ENCODE peak calls at places on chromosome 1, in four cellular contexts. Y is lower lobe of right lung, G is endothelial cell, H is EL. E is an unnamed sample.

GRCh38 chr1:19435851-19436465 is 49.4 kb downstream of the CAPZB start:
- DNase-seq in Y (no peak), G (no peak), H (peak), E (no peak)

GRCh38 chr1:29706936-29707335 is 470.6 kb downstream of the PTPRU start:
- DNase-seq in Y (no peak), G (peak), H (peak), E (peak)

GRCh38 chr1:62528015-62528414 is 69.3 kb upstream of the ANGPTL3 start:
- DNase-seq in Y (no peak), G (no peak), H (no peak), E (no peak)

GRCh38 chr1:9231648-9232332 is 2.8 kb upstream of the H6PD start:
- DNase-seq in Y (no peak), G (no peak), H (peak), E (no peak)

GRCh38 chr1:230958370-230958769 is 20.3 kb downstream of the TTC13 start:
- DNase-seq in Y (no peak), G (no peak), H (no peak), E (no peak)

GRCh38 chr1:19445417-19446342 is 39.7 kb downstream of the CAPZB start:
- DNase-seq in Y (peak), G (peak), H (peak), E (peak)

GRCh38 chr1:26784023-26784871 is 3.5 kb upstream of the PIGV start:
- DNase-seq in Y (peak), G (no peak), H (peak), E (peak)

GRCh38 chr1:39539252-39539790 is 37.3 kb downstream of the PABPC4 start:
- DNase-seq in Y (peak), G (peak), H (peak), E (peak)

GRCh38 chr1:80021891-80022290 is 1015.4 kb upstream of the ADGRL4 start:
- DNase-seq in Y (no peak), G (no peak), H (no peak), E (no peak)

GRCh38 chr1:228310162-228310792 is 96.4 kb downstream of the TRIM11 start:
- DNase-seq in Y (no peak), G (no peak), H (no peak), E (no peak)

GRCh38 chr1:53541761-53542550 is 82.8 kb downstream of the DMRTB1 start:
- DNase-seq in Y (peak), G (peak), H (peak), E (no peak)

GRCh38 chr1:235113183-235113917 is 15.3 kb downstream of the TOMM20 start:
- DNase-seq in Y (no peak), G (no peak), H (no peak), E (no peak)

GRCh38 chr1:55286851-55287602 is 71.9 kb upstream of the USP24 start:
- DNase-seq in Y (no peak), G (no peak), H (peak), E (no peak)

GRCh38 chr1:216390956-216391355 is 32.3 kb downstream of the USH2A start:
- DNase-seq in Y (no peak), G (no peak), H (no peak), E (no peak)

GRCh38 chr1:171610385-171610784 is 11.7 kb upstream of the MYOCOS start:
- DNase-seq in Y (no peak), G (no peak), H (no peak), E (no peak)

GRCh38 chr1:27868932-27869718 is 3.2 kb upstream of the THEMIS2 start:
- DNase-seq in Y (no peak), G (no peak), H (no peak), E (no peak)

GRCh38 chr1:93616996-93617669 is 64.5 kb downstream of the BCAR3 start:
- DNase-seq in Y (peak), G (no peak), H (no peak), E (no peak)

GRCh38 chr1:175514309-175515001 is 228.9 kb downstream of the TNR start:
- DNase-seq in Y (no peak), G (peak), H (no peak), E (no peak)

GRCh38 chr1:184465489-184466146 is 78.8 kb downstream of the C1orf21 start:
- DNase-seq in Y (no peak), G (no peak), H (peak), E (no peak)

GRCh38 chr1:187013582-187014200 is 184.9 kb downstream of the PLA2G4A start:
- DNase-seq in Y (no peak), G (no peak), H (peak), E (no peak)

GRCh38 chr1:27527223-27527856 is 37.4 kb upstream of the WASF2 start:
- DNase-seq in Y (peak), G (peak), H (no peak), E (no peak)

GRCh38 chr1:21241761-21242581 is 48.3 kb downstream of the ECE1 start:
- DNase-seq in Y (no peak), G (no peak), H (no peak), E (no peak)

GRCh38 chr1:52127181-52128175 is 14.4 kb upstream of the ZFYVE9 start:
- DNase-seq in Y (no peak), G (peak), H (peak), E (peak)

GRCh38 chr1:187862506-187862905 is 1033.8 kb downstream of the PLA2G4A start:
- DNase-seq in Y (no peak), G (no peak), H (no peak), E (peak)

GRCh38 chr1:34870395-34870794 is 10.8 kb upstream of the SMIM12 start:
- DNase-seq in Y (no peak), G (no peak), H (no peak), E (no peak)

GRCh38 chr1:173798078-173798477 is 26.4 kb upstream of the DARS2 start:
- DNase-seq in Y (no peak), G (no peak), H (no peak), E (no peak)

GRCh38 chr1:59767119-59767518 is 47.6 kb upstream of the HOOK1 start:
- DNase-seq in Y (no peak), G (no peak), H (no peak), E (no peak)

GRCh38 chr1:201288007-201288406 is 4.7 kb downstream of the PKP1 start:
- DNase-seq in Y (no peak), G (no peak), H (no peak), E (no peak)

GRCh38 chr1:18882511-18882910 is 19.8 kb downstream of the ALDH4A1 start:
- DNase-seq in Y (no peak), G (no peak), H (no peak), E (no peak)

GRCh38 chr1:221725683-221726330 is 16.1 kb downstream of the DUSP10 start:
- DNase-seq in Y (no peak), G (no peak), H (peak), E (no peak)

GRCh38 chr1:177568702-177569101 is 397.9 kb downstream of the BRINP2 start:
- DNase-seq in Y (no peak), G (no peak), H (no peak), E (no peak)

GRCh38 chr1:3533051-3534048 is 78.0 kb downstream of the MEGF6 start:
- DNase-seq in Y (no peak), G (peak), H (no peak), E (no peak)

GRCh38 chr1:30310966-30311742 is 412.2 kb downstream of the MATN1 start:
- DNase-seq in Y (no peak), G (no peak), H (no peak), E (no peak)

GRCh38 chr1:208006258-208006920 is 95.5 kb upstream of the CD34 start:
- DNase-seq in Y (no peak), G (no peak), H (no peak), E (no peak)

GRCh38 chr1:192118881-192119280 is 39.4 kb upstream of the RGS18 start:
- DNase-seq in Y (no peak), G (no peak), H (no peak), E (no peak)

E was measured in T47D.